ENCODE peak calls at places on chromosomes 11 and 22, in ten cellular contexts. D is astrocyte of the cerebellum, I is spleen, O is suprapubic skin, N is lower lobe of right lung, U is dorsolateral prefrontal cortex, H is mucosa of descending colon, Z is fibroblast of lung, M is transverse colon, B is cardiac fibroblast. Q is an unnamed sample.

GRCh38 chr22:37611202-37611601 is 2.6 kb downstream of the GGA1 start:
- DNase-seq in O (no peak), H (no peak), U (no peak), N (no peak), B (no peak), Z (no peak), M (no peak), I (no peak), D (no peak), Q (peak)

GRCh38 chr11:69450064-69450856 is 31.2 kb upstream of the LINC01488 start:
- DNase-seq in M (no peak), U (no peak), D (no peak), Z (no peak), B (no peak), I (no peak), N (no peak), O (no peak), H (peak), Q (no peak)

GRCh38 chr11:134331565-134332188 is at the start of gene GLB1L2:
- DNase-seq in O (no peak), H (peak), I (peak), M (peak), D (no peak), U (peak), Z (peak), B (no peak), N (peak), Q (peak)

GRCh38 chr11:68927280-68928107 is 23.8 kb downstream of the IGHMBP2 start:
- DNase-seq in B (no peak), U (peak), N (no peak), Z (peak), H (no peak), D (no peak), O (no peak), I (peak), M (peak), Q (peak)

GRCh38 chr11:102914238-102915043 is 39.7 kb upstream of the MMP12 start:
- DNase-seq in B (peak), I (no peak), D (peak), M (peak), U (no peak), Z (peak), H (no peak), N (no peak), O (no peak), Q (peak)

GRCh38 chr11:72314600-72315386 is 70.8 kb upstream of the PHOX2A start:
- DNase-seq in B (no peak), N (no peak), D (no peak), Z (no peak), U (no peak), H (no peak), M (no peak), I (no peak), O (no peak), Q (no peak)

GRCh38 chr22:30127749-30128166 is 47.5 kb downstream of the HORMAD2 start:
- DNase-seq in I (no peak), D (peak), H (no peak), B (peak), U (no peak), O (no peak), N (no peak), M (no peak), Z (peak), Q (peak)

GRCh38 chr11:84524422-84525051 is 1102.6 kb downstream of the DLG2 start:
- DNase-seq in O (no peak), D (peak), H (no peak), I (no peak), B (peak), U (no peak), N (no peak), M (no peak), Z (peak), Q (peak)

GRCh38 chr11:72406536-72407507 is 27.5 kb downstream of the CLPB start:
- DNase-seq in H (no peak), I (no peak), N (no peak), B (peak), U (no peak), Z (no peak), M (no peak), O (no peak), D (no peak), Q (peak)

GRCh38 chr22:49010901-49011300 is 816.8 kb downstream of the BRD1 start:
- DNase-seq in U (no peak), B (no peak), D (no peak), Z (no peak), I (peak), M (no peak), N (peak), H (no peak), O (no peak), Q (no peak)

GRCh38 chr11:2944953-2945756 is 15.9 kb upstream of the PHLDA2 start:
- DNase-seq in I (peak), B (peak), U (peak), N (peak), D (peak), Z (peak), H (peak), O (peak), M (peak), Q (peak)

GRCh38 chr22:24289138-24289537 is 18.5 kb downstream of the SPECC1L start:
- DNase-seq in M (no peak), D (peak), H (no peak), I (no peak), N (no peak), B (peak), O (no peak), U (no peak), Z (peak), Q (peak)

GRCh38 chr11:9146477-9146876 is 55.1 kb upstream of the SCUBE2 start:
- DNase-seq in N (no peak), B (no peak), H (no peak), U (no peak), I (no peak), Z (no peak), O (no peak), D (no peak), M (no peak), Q (no peak)

GRCh38 chr11:76233936-76234703 is 27.8 kb upstream of the WNT11 start:
- DNase-seq in B (peak), H (peak), O (peak), U (peak), N (peak), D (no peak), M (peak), I (peak), Z (peak), Q (peak)

GRCh38 chr22:44813416-44813815 is 61.0 kb downstream of the ARHGAP8 start:
- DNase-seq in H (no peak), D (no peak), U (no peak), O (no peak), B (no peak), M (no peak), N (no peak), I (no peak), Z (no peak), Q (no peak)

GRCh38 chr11:131375936-131376335 is 5.5 kb downstream of the NTM start:
- DNase-seq in D (no peak), Z (no peak), B (no peak), H (no peak), N (no peak), M (no peak), I (no peak), U (no peak), O (no peak), Q (no peak)

GRCh38 chr11:93034031-93034430 is 64.6 kb downstream of the MTNR1B start:
- DNase-seq in N (no peak), H (no peak), D (peak), I (no peak), U (no peak), O (no peak), B (no peak), M (no peak), Z (peak), Q (no peak)

GRCh38 chr22:46260038-46260437 is 3.1 kb downstream of the PKDREJ start:
- DNase-seq in O (no peak), N (no peak), B (no peak), Z (no peak), U (no peak), D (no peak), I (no peak), H (no peak), M (no peak), Q (no peak)

GRCh38 chr11:61787928-61788491 is 4.4 kb downstream of the TMEM258 start:
- DNase-seq in N (no peak), Z (peak), B (peak), H (no peak), D (peak), I (no peak), U (peak), M (peak), O (no peak), Q (peak)

GRCh38 chr11:134577801-134578200 is 165.8 kb upstream of the B3GAT1 start:
- DNase-seq in U (no peak), D (no peak), O (no peak), N (no peak), Z (no peak), H (no peak), I (no peak), B (no peak), M (no peak), Q (no peak)

GRCh38 chr11:108608548-108608947 is 15.0 kb upstream of the EXPH5 start:
- DNase-seq in O (no peak), H (no peak), M (no peak), U (no peak), Z (no peak), N (no peak), D (no peak), B (no peak), I (no peak), Q (no peak)

GRCh38 chr11:79520086-79520485 is 79.3 kb upstream of the TENM4 start:
- DNase-seq in D (no peak), B (no peak), Z (no peak), M (no peak), H (no peak), O (no peak), U (no peak), I (no peak), N (no peak), Q (no peak)

GRCh38 chr11:29352273-29352672 is 664.6 kb downstream of the KCNA4 start:
- DNase-seq in N (no peak), B (no peak), I (no peak), O (no peak), M (no peak), Z (peak), U (no peak), H (no peak), D (no peak), Q (no peak)

GRCh38 chr11:64745219-64745522 is 1.2 kb upstream of the RASGRP2 start:
- DNase-seq in M (peak), H (peak), O (peak), I (peak), U (no peak), B (no peak), Z (no peak), D (no peak), N (peak), Q (no peak)

GRCh38 chr11:32297629-32298028 is 137.7 kb downstream of the WT1 start:
- DNase-seq in Z (peak), U (no peak), B (peak), M (no peak), I (no peak), D (peak), O (no peak), N (no peak), H (no peak), Q (peak)

GRCh38 chr11:613369-613968 is 2.3 kb downstream of the IRF7 start:
- DNase-seq in O (peak), M (peak), Z (peak), H (peak), N (peak), D (no peak), U (peak), I (peak), B (peak), Q (peak)

GRCh38 chr22:30195245-30196140 is 51.1 kb downstream of the LIF start:
- DNase-seq in H (no peak), B (peak), I (no peak), D (no peak), N (no peak), Z (peak), O (no peak), M (no peak), U (no peak), Q (peak)

DNA sequence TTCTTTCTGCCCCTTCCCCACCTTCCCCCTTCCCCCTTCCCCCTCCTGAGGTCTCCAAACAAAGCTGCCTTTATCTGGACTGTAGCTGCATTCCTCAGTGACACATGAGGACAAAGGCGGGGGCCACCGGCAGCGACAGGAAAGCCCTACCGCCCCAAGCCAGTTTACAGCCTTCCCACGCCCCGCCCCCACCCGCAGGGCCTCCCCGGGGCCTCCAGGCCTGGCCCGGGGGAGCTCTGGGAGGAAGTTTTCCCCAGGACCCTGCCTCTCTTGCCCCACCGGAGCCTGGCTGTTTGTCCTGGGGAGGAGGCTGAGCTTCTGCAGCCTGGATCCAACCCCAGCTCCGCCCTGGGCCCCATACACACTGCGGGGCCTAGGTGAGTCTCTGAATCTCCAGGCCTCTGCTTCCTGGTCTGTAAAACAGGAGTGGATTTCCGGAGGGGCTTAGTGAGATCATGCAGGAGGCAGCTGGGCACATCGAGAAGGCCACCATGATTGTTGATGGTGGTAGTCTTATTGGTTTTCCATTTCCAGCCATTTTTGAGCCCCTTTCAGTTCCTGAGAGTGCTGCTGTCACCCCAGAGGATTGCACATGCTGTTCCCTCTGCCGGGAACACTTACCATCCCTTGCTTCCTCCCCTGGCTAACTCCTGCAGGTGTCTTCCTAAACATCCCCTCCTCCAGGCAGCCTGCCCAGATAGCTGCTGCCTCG is 130.7 kb downstream of the MN1 start:
- DNase-seq in M (peak), B (no peak), I (peak), O (no peak), D (no peak), N (no peak), U (peak), Z (no peak), H (peak), Q (no peak)
- H3K4me3 ChIP-seq in M (no peak), B (no peak), I (no peak), O (no peak), D (no peak), N (no peak), U (no peak), Z (no peak), H (no peak), Q (no peak)

DNA sequence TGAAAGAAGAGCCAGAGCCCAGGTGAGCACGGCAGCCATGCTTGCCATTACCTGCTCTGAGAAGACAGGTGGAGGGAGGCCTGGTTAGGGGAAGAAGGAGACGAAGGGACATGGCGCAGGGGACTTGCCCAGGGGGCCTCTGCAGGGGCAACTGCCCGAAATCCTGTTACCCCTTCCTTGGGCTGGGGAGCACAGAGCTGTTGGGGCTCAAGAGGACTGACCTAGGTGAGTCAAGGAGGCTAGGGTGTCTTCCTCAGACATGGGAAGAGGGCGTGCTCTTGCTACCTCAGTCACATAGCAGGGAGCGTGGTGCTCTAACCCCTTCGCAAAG is at the start of gene APOA5:
- DNase-seq in N (no peak), I (no peak), H (no peak), U (no peak), D (no peak), M (no peak), B (no peak), O (no peak), Z (no peak), Q (no peak)
- H3K4me3 ChIP-seq in N (peak), I (no peak), H (no peak), U (peak), D (no peak), M (no peak), B (no peak), O (peak), Z (no peak), Q (no peak)

GRCh38 chr22:31253949-31254348 is 38.3 kb downstream of the PIK3IP1 start:
- DNase-seq in I (no peak), N (peak), B (no peak), M (peak), Z (peak), H (peak), U (no peak), D (no peak), O (peak), Q (no peak)

GRCh38 chr22:31248965-31249940 is 37.2 kb downstream of the LIMK2 start:
- DNase-seq in Z (peak), N (no peak), I (no peak), O (no peak), U (no peak), H (no peak), M (no peak), D (no peak), B (no peak), Q (no peak)

GRCh38 chr22:31248138-31248745 is 36.1 kb downstream of the LIMK2 start:
- DNase-seq in Z (peak), B (peak), M (peak), O (peak), I (peak), H (peak), U (peak), D (peak), N (peak), Q (peak)

GRCh38 chr22:31247726-31248125 is 35.6 kb downstream of the LIMK2 start:
- DNase-seq in M (no peak), I (no peak), Z (no peak), D (no peak), N (no peak), O (no peak), U (no peak), H (no peak), B (no peak), Q (no peak)

DNA sequence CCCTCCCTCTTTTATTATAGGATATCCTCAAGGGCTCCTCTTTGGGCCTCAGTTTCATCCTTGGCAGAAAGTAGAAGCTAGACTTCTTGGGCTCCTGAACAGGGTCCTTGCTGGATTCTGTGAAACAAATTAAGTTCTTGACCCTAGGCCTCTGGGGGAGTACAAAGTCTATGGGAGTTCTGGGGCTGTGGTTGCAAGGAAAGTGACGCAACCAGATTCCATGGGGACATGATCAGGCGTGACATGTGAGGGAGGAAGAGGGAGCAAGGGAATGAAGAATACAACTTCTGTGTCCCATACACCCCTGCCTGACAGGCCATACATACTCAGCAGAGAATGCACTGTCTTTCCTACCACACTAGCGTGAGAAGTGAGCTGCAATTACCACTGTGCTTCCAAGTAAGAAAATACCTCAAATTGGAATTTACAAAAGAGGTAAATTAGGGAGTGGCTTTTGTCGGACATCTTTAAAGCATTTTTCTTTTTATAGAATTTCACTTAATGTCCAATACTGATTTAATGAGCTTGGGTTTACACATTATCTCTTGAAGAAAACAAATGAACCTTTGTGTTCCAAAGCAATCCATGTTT is 38.7 kb downstream of the LIMK2 start:
- DNase-seq in H (no peak), Z (peak), N (no peak), B (no peak), U (no peak), O (no peak), I (no peak), D (no peak), M (no peak), Q (peak)
- H3K4me3 ChIP-seq in H (no peak), Z (no peak), N (no peak), B (no peak), U (no peak), O (peak), I (no peak), D (peak), M (no peak), Q (no peak)

GRCh38 chr22:26535499-26535898 is 23.2 kb upstream of the TFIP11 start:
- DNase-seq in H (no peak), U (no peak), Z (no peak), M (no peak), D (no peak), O (no peak), N (no peak), I (no peak), B (no peak), Q (no peak)
- H3K4me3 ChIP-seq in H (no peak), U (no peak), Z (no peak), M (no peak), D (no peak), O (no peak), N (no peak), I (no peak), B (no peak), Q (no peak)

GRCh38 chr11:114162719-114163123 is 103.2 kb downstream of the ZBTB16 start:
- DNase-seq in B (peak), I (no peak), H (peak), O (peak), Z (peak), D (peak), U (peak), N (peak), M (peak), Q (peak)

GRCh38 chr11:114163830-114164401 is 104.4 kb downstream of the ZBTB16 start:
- DNase-seq in H (no peak), U (no peak), M (peak), O (no peak), B (peak), N (no peak), D (no peak), Z (no peak), I (no peak), Q (no peak)

GRCh38 chr11:114161486-114162250 is 102.2 kb downstream of the ZBTB16 start:
- DNase-seq in Z (no peak), M (no peak), U (no peak), N (no peak), O (no peak), B (no peak), H (no peak), I (no peak), D (no peak), Q (no peak)

GRCh38 chr11:114164546-114164945 is 105.0 kb downstream of the ZBTB16 start:
- DNase-seq in Z (no peak), N (no peak), D (no peak), M (no peak), O (no peak), B (no peak), H (no peak), I (no peak), U (no peak), Q (no peak)

GRCh38 chr11:114163231-114163631 is 103.7 kb downstream of the ZBTB16 start:
- DNase-seq in D (peak), U (no peak), M (no peak), I (no peak), Z (peak), B (peak), O (no peak), H (no peak), N (no peak), Q (peak)
- H3K4me3 ChIP-seq in D (no peak), U (peak), M (no peak), I (no peak), Z (peak), B (peak), O (peak), H (no peak), N (peak), Q (peak)

GRCh38 chr11:126061707-126062678 is 673 bp downstream of the CDON start:
- DNase-seq in N (no peak), H (no peak), O (no peak), M (peak), B (peak), U (peak), I (peak), Z (peak), D (no peak), Q (peak)
- H3K4me3 ChIP-seq in N (peak), H (peak), O (peak), M (peak), B (peak), U (peak), I (peak), Z (peak), D (peak), Q (peak)

DNA sequence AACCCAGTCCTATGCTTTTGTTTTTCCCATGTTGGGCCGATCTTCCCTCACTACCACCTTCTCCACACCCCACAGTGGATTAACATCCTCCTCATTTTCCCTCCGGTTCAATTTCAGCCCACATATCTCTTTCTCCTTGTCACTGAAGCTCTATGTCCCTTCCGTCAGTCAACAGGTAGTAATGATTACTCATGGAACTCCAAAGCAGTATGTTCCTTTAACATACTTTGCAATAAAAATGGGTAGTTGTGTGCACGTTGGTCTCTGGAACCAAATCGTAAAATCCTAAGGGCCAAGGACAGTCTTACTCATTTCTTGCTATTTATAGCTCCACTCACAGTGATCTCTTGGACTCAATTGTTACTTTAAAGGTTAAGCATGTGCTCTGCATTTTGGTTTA is 20.2 kb downstream of the AMOTL1 start:
- DNase-seq in H (no peak), D (no peak), M (no peak), Z (peak), I (no peak), N (no peak), U (no peak), O (no peak), B (peak), Q (peak)
- H3K4me3 ChIP-seq in H (no peak), D (no peak), M (no peak), Z (no peak), I (no peak), N (no peak), U (no peak), O (no peak), B (no peak), Q (no peak)

Q was measured in foreskin fibroblast.